ENCODE peak calls at places on chromosomes 1 and 21, in eight cellular contexts. One of them, this sample, is unnamed.

GRCh38 chr1:93672069-93672468 is 9.6 kb downstream of the BCAR3 start:
- DNase-seq in RPMI7951: peak
- DNase-seq in SK-MEL-5: no peak
- DNase-seq in NCI-H446: peak
- DNase-seq in activated CD4-positive, alpha-beta T cell treated with anti-CD3 and anti-CD28 coated beads, Interleukin-2, amount 50 U/mL, for 1 hour: no peak
- DNase-seq in fibroblast of mammary gland: peak
- DNase-seq in cardiac septum: peak
- DNase-seq in SK-N-MC: no peak
- DNase-seq in this sample: no peak

GRCh38 chr1:174991473-174991872 is 8.3 kb upstream of the CACYBP start:
- DNase-seq in activated CD4-positive, alpha-beta T cell treated with anti-CD3 and anti-CD28 coated beads, Interleukin-2, amount 50 U/mL, for 1 hour: no peak
- DNase-seq in fibroblast of mammary gland: no peak
- DNase-seq in cardiac septum: no peak
- DNase-seq in SK-N-MC: no peak
- DNase-seq in RPMI7951: no peak
- DNase-seq in SK-MEL-5: no peak
- DNase-seq in NCI-H446: no peak
- DNase-seq in this sample: no peak

GRCh38 chr1:46364612-46365011 is 24.0 kb downstream of the NSUN4 start:
- DNase-seq in RPMI7951: peak
- DNase-seq in SK-N-MC: no peak
- DNase-seq in fibroblast of mammary gland: peak
- DNase-seq in activated CD4-positive, alpha-beta T cell treated with anti-CD3 and anti-CD28 coated beads, Interleukin-2, amount 50 U/mL, for 1 hour: no peak
- DNase-seq in NCI-H446: no peak
- DNase-seq in cardiac septum: no peak
- DNase-seq in SK-MEL-5: no peak
- DNase-seq in this sample: no peak

GRCh38 chr1:85611856-85612255 is 31.3 kb downstream of the CCN1 start:
- DNase-seq in RPMI7951: peak
- DNase-seq in fibroblast of mammary gland: peak
- DNase-seq in activated CD4-positive, alpha-beta T cell treated with anti-CD3 and anti-CD28 coated beads, Interleukin-2, amount 50 U/mL, for 1 hour: no peak
- DNase-seq in cardiac septum: peak
- DNase-seq in SK-MEL-5: peak
- DNase-seq in SK-N-MC: no peak
- DNase-seq in NCI-H446: peak
- DNase-seq in this sample: peak

GRCh38 chr1:9687876-9688582 is 36.5 kb downstream of the PIK3CD start:
- DNase-seq in fibroblast of mammary gland: no peak
- DNase-seq in SK-MEL-5: no peak
- DNase-seq in RPMI7951: peak
- DNase-seq in SK-N-MC: no peak
- DNase-seq in NCI-H446: no peak
- DNase-seq in activated CD4-positive, alpha-beta T cell treated with anti-CD3 and anti-CD28 coated beads, Interleukin-2, amount 50 U/mL, for 1 hour: no peak
- DNase-seq in cardiac septum: no peak
- DNase-seq in this sample: no peak

GRCh38 chr1:225657462-225657989 is 4.6 kb upstream of the ENAH start:
- DNase-seq in fibroblast of mammary gland: peak
- DNase-seq in NCI-H446: no peak
- DNase-seq in RPMI7951: peak
- DNase-seq in SK-N-MC: no peak
- DNase-seq in activated CD4-positive, alpha-beta T cell treated with anti-CD3 and anti-CD28 coated beads, Interleukin-2, amount 50 U/mL, for 1 hour: no peak
- DNase-seq in SK-MEL-5: no peak
- DNase-seq in cardiac septum: no peak
- DNase-seq in this sample: no peak

GRCh38 chr1:17875171-17875881 is 120.2 kb downstream of the ACTL8 start:
- DNase-seq in SK-MEL-5: no peak
- DNase-seq in activated CD4-positive, alpha-beta T cell treated with anti-CD3 and anti-CD28 coated beads, Interleukin-2, amount 50 U/mL, for 1 hour: no peak
- DNase-seq in fibroblast of mammary gland: peak
- DNase-seq in RPMI7951: peak
- DNase-seq in cardiac septum: no peak
- DNase-seq in NCI-H446: no peak
- DNase-seq in SK-N-MC: no peak
- DNase-seq in this sample: peak

GRCh38 chr1:247639381-247639981 is 34.1 kb downstream of the OR2G3 start:
- DNase-seq in RPMI7951: peak
- DNase-seq in fibroblast of mammary gland: peak
- DNase-seq in SK-MEL-5: peak
- DNase-seq in activated CD4-positive, alpha-beta T cell treated with anti-CD3 and anti-CD28 coated beads, Interleukin-2, amount 50 U/mL, for 1 hour: no peak
- DNase-seq in cardiac septum: peak
- DNase-seq in SK-N-MC: no peak
- DNase-seq in NCI-H446: no peak
- DNase-seq in this sample: peak

GRCh38 chr1:75502776-75503175 is 108.1 kb downstream of the SLC44A5 start:
- DNase-seq in SK-N-MC: no peak
- DNase-seq in SK-MEL-5: no peak
- DNase-seq in cardiac septum: no peak
- DNase-seq in fibroblast of mammary gland: no peak
- DNase-seq in RPMI7951: peak
- DNase-seq in activated CD4-positive, alpha-beta T cell treated with anti-CD3 and anti-CD28 coated beads, Interleukin-2, amount 50 U/mL, for 1 hour: no peak
- DNase-seq in NCI-H446: no peak
- DNase-seq in this sample: no peak

GRCh38 chr1:59142663-59143487 is 154.0 kb upstream of the FGGY start:
- DNase-seq in cardiac septum: no peak
- DNase-seq in SK-N-MC: no peak
- DNase-seq in RPMI7951: peak
- DNase-seq in SK-MEL-5: no peak
- DNase-seq in activated CD4-positive, alpha-beta T cell treated with anti-CD3 and anti-CD28 coated beads, Interleukin-2, amount 50 U/mL, for 1 hour: no peak
- DNase-seq in NCI-H446: no peak
- DNase-seq in fibroblast of mammary gland: peak
- DNase-seq in this sample: no peak

GRCh38 chr1:154479764-154480421 is 22.1 kb upstream of the TDRD10 start:
- DNase-seq in activated CD4-positive, alpha-beta T cell treated with anti-CD3 and anti-CD28 coated beads, Interleukin-2, amount 50 U/mL, for 1 hour: peak
- DNase-seq in fibroblast of mammary gland: peak
- DNase-seq in SK-MEL-5: peak
- DNase-seq in NCI-H446: peak
- DNase-seq in SK-N-MC: peak
- DNase-seq in RPMI7951: peak
- DNase-seq in cardiac septum: no peak
- DNase-seq in this sample: no peak

GRCh38 chr1:113875714-113876113 is 4.2 kb upstream of the PTPN22 start:
- DNase-seq in SK-N-MC: no peak
- DNase-seq in activated CD4-positive, alpha-beta T cell treated with anti-CD3 and anti-CD28 coated beads, Interleukin-2, amount 50 U/mL, for 1 hour: no peak
- DNase-seq in cardiac septum: no peak
- DNase-seq in fibroblast of mammary gland: no peak
- DNase-seq in NCI-H446: peak
- DNase-seq in RPMI7951: no peak
- DNase-seq in SK-MEL-5: no peak
- DNase-seq in this sample: no peak

GRCh38 chr21:31667141-31667540 is 7.6 kb downstream of the SOD1 start:
- DNase-seq in SK-MEL-5: no peak
- DNase-seq in cardiac septum: no peak
- DNase-seq in activated CD4-positive, alpha-beta T cell treated with anti-CD3 and anti-CD28 coated beads, Interleukin-2, amount 50 U/mL, for 1 hour: no peak
- DNase-seq in NCI-H446: no peak
- DNase-seq in RPMI7951: no peak
- DNase-seq in SK-N-MC: no peak
- DNase-seq in fibroblast of mammary gland: no peak
- DNase-seq in this sample: no peak

GRCh38 chr1:22443332-22443731 is 8.3 kb upstream of the ZBTB40 start:
- DNase-seq in fibroblast of mammary gland: no peak
- DNase-seq in SK-N-MC: no peak
- DNase-seq in cardiac septum: no peak
- DNase-seq in activated CD4-positive, alpha-beta T cell treated with anti-CD3 and anti-CD28 coated beads, Interleukin-2, amount 50 U/mL, for 1 hour: no peak
- DNase-seq in RPMI7951: no peak
- DNase-seq in SK-MEL-5: no peak
- DNase-seq in NCI-H446: no peak
- DNase-seq in this sample: no peak

GRCh38 chr1:228445867-228446584 is 29.4 kb upstream of the TRIM17 start:
- DNase-seq in SK-MEL-5: no peak
- DNase-seq in cardiac septum: no peak
- DNase-seq in RPMI7951: peak
- DNase-seq in NCI-H446: no peak
- DNase-seq in fibroblast of mammary gland: peak
- DNase-seq in SK-N-MC: no peak
- DNase-seq in activated CD4-positive, alpha-beta T cell treated with anti-CD3 and anti-CD28 coated beads, Interleukin-2, amount 50 U/mL, for 1 hour: peak
- DNase-seq in this sample: no peak

GRCh38 chr1:179080866-179081695 is 789 bp upstream of the TOR3A start:
- DNase-seq in cardiac septum: no peak
- DNase-seq in SK-MEL-5: no peak
- DNase-seq in activated CD4-positive, alpha-beta T cell treated with anti-CD3 and anti-CD28 coated beads, Interleukin-2, amount 50 U/mL, for 1 hour: peak
- DNase-seq in NCI-H446: no peak
- DNase-seq in fibroblast of mammary gland: no peak
- DNase-seq in SK-N-MC: no peak
- DNase-seq in RPMI7951: no peak
- DNase-seq in this sample: no peak